ENCODE peak calls at places on chromosomes 11 and 22, in six cellular contexts. One of them, this sample, is unnamed.

GRCh38 chr11:18332302-18332701 is 9.9 kb downstream of the GTF2H1 start:
- ATAC-seq in HepG2: no peak
- ATAC-seq in upper lobe of left lung: no peak
- ATAC-seq in K562: no peak
- ATAC-seq in A549: no peak
- ATAC-seq in GM12878: peak; percentile 17
- ATAC-seq in this sample: no peak

GRCh38 chr11:22625448-22626287 is at the start of gene FANCF:
- ATAC-seq in HepG2: peak; percentile 95
- ATAC-seq in upper lobe of left lung: peak; percentile 99
- ATAC-seq in K562: peak; percentile 96
- ATAC-seq in A549: peak; percentile 98
- ATAC-seq in GM12878: peak; percentile 95
- ATAC-seq in this sample: peak; percentile 98

GRCh38 chr11:111347723-111348115 is 31.4 kb downstream of the POU2AF1 start:
- ATAC-seq in HepG2: no peak
- ATAC-seq in upper lobe of left lung: peak; percentile 48
- ATAC-seq in K562: no peak
- ATAC-seq in A549: no peak
- ATAC-seq in GM12878: no peak
- ATAC-seq in this sample: peak; percentile 56

GRCh38 chr11:68528630-68529029 is 68.1 kb downstream of the PPP6R3 start:
- ATAC-seq in HepG2: no peak
- ATAC-seq in upper lobe of left lung: no peak
- ATAC-seq in K562: peak; percentile 51
- ATAC-seq in A549: no peak
- ATAC-seq in GM12878: no peak
- ATAC-seq in this sample: peak; percentile 75

GRCh38 chr22:23744485-23744884 is 6.4 kb downstream of the ZNF70 start:
- ATAC-seq in HepG2: no peak
- ATAC-seq in upper lobe of left lung: no peak
- ATAC-seq in K562: no peak
- ATAC-seq in A549: no peak
- ATAC-seq in GM12878: no peak
- ATAC-seq in this sample: no peak

GRCh38 chr22:44037519-44038370 is 13.6 kb downstream of the PARVB start:
- ATAC-seq in HepG2: no peak
- ATAC-seq in upper lobe of left lung: peak; percentile 89
- ATAC-seq in K562: no peak
- ATAC-seq in A549: peak; percentile 100
- ATAC-seq in GM12878: no peak
- ATAC-seq in this sample: peak; percentile 95

GRCh38 chr11:124517314-124517713 is 26.1 kb downstream of the OR8B12 start:
- ATAC-seq in HepG2: no peak
- ATAC-seq in upper lobe of left lung: no peak
- ATAC-seq in K562: no peak
- ATAC-seq in A549: no peak
- ATAC-seq in GM12878: no peak
- ATAC-seq in this sample: no peak

GRCh38 chr11:33930317-33931021 is 38.6 kb upstream of the LMO2 start:
- ATAC-seq in HepG2: no peak
- ATAC-seq in upper lobe of left lung: peak; percentile 88
- ATAC-seq in K562: no peak
- ATAC-seq in A549: no peak
- ATAC-seq in GM12878: no peak
- ATAC-seq in this sample: peak; percentile 88

GRCh38 chr11:46294365-46295309 is 17.2 kb downstream of the CREB3L1 start:
- ATAC-seq in HepG2: peak; percentile 10
- ATAC-seq in upper lobe of left lung: peak; percentile 9
- ATAC-seq in K562: peak; percentile 52
- ATAC-seq in A549: peak; percentile 6
- ATAC-seq in GM12878: no peak
- ATAC-seq in this sample: peak; percentile 3

GRCh38 chr11:62823677-62824076 is 8.2 kb downstream of the STX5 start:
- ATAC-seq in HepG2: no peak
- ATAC-seq in upper lobe of left lung: no peak
- ATAC-seq in K562: no peak
- ATAC-seq in A549: no peak
- ATAC-seq in GM12878: no peak
- ATAC-seq in this sample: no peak

GRCh38 chr11:103806130-103806900 is 230.1 kb upstream of the DDI1 start:
- ATAC-seq in HepG2: no peak
- ATAC-seq in upper lobe of left lung: peak; percentile 63
- ATAC-seq in K562: no peak
- ATAC-seq in A549: no peak
- ATAC-seq in GM12878: no peak
- ATAC-seq in this sample: no peak

GRCh38 chr11:29305456-29306232 is 711.2 kb downstream of the KCNA4 start:
- ATAC-seq in HepG2: no peak
- ATAC-seq in upper lobe of left lung: no peak
- ATAC-seq in K562: no peak
- ATAC-seq in A549: no peak
- ATAC-seq in GM12878: peak; percentile 70
- ATAC-seq in this sample: no peak

GRCh38 chr11:118699508-118700220 is 20.2 kb upstream of the TREH start:
- ATAC-seq in HepG2: no peak
- ATAC-seq in upper lobe of left lung: no peak
- ATAC-seq in K562: no peak
- ATAC-seq in A549: no peak
- ATAC-seq in GM12878: no peak
- ATAC-seq in this sample: no peak

GRCh38 chr11:30741039-30741550 is 154.9 kb upstream of the MPPED2 start:
- ATAC-seq in HepG2: no peak
- ATAC-seq in upper lobe of left lung: no peak
- ATAC-seq in K562: no peak
- ATAC-seq in A549: peak; percentile 70
- ATAC-seq in GM12878: no peak
- ATAC-seq in this sample: no peak

GRCh38 chr11:101323997-101324396 is 194.4 kb upstream of the PGR start:
- ATAC-seq in HepG2: no peak
- ATAC-seq in upper lobe of left lung: no peak
- ATAC-seq in K562: no peak
- ATAC-seq in A549: no peak
- ATAC-seq in GM12878: no peak
- ATAC-seq in this sample: no peak

GRCh38 chr11:110691961-110692360 is 20.3 kb downstream of the ARHGAP20 start:
- ATAC-seq in HepG2: no peak
- ATAC-seq in upper lobe of left lung: no peak
- ATAC-seq in K562: no peak
- ATAC-seq in A549: no peak
- ATAC-seq in GM12878: no peak
- ATAC-seq in this sample: no peak

GRCh38 chr11:126438272-126438671 is 82.8 kb downstream of the ST3GAL4 start:
- ATAC-seq in HepG2: no peak
- ATAC-seq in upper lobe of left lung: no peak
- ATAC-seq in K562: no peak
- ATAC-seq in A549: no peak
- ATAC-seq in GM12878: no peak
- ATAC-seq in this sample: no peak

GRCh38 chr22:48301421-48301820 is 1526.3 kb downstream of the BRD1 start:
- ATAC-seq in HepG2: no peak
- ATAC-seq in upper lobe of left lung: peak; percentile 54
- ATAC-seq in K562: no peak
- ATAC-seq in A549: no peak
- ATAC-seq in GM12878: no peak
- ATAC-seq in this sample: no peak

GRCh38 chr11:86578727-86579405 is 93.5 kb downstream of the ME3 start:
- ATAC-seq in HepG2: no peak
- ATAC-seq in upper lobe of left lung: no peak
- ATAC-seq in K562: no peak
- ATAC-seq in A549: no peak
- ATAC-seq in GM12878: no peak
- ATAC-seq in this sample: no peak
- H3K4me1 ChIP-seq in HepG2: peaks cover 42% of the 10 kb centered on the region
- H3K4me1 ChIP-seq in upper lobe of left lung: peaks cover 6% of the 10 kb centered on the region
- H3K4me1 ChIP-seq in K562: no peaks in the 10 kb centered on the region
- H3K4me1 ChIP-seq in A549: peaks cover 91% of the 10 kb centered on the region
- H3K4me1 ChIP-seq in GM12878: no peaks in the 10 kb centered on the region
- H3K4me1 ChIP-seq in this sample: peaks cover 54% of the 10 kb centered on the region

GRCh38 chr11:130000552-130001176 is 2.0 kb downstream of the PRDM10 start:
- ATAC-seq in HepG2: no peak
- ATAC-seq in upper lobe of left lung: no peak
- ATAC-seq in K562: no peak
- ATAC-seq in A549: no peak
- ATAC-seq in GM12878: no peak
- ATAC-seq in this sample: no peak

GRCh38 chr11:130002352-130002845 is at the start of gene PRDM10:
- ATAC-seq in HepG2: peak; percentile 71
- ATAC-seq in upper lobe of left lung: peak; percentile 92
- ATAC-seq in K562: peak; percentile 75
- ATAC-seq in A549: peak; percentile 71
- ATAC-seq in GM12878: peak; percentile 71
- ATAC-seq in this sample: peak; percentile 87

GRCh38 chr11:130003717-130004001 is 1.0 kb upstream of the PRDM10 start:
- ATAC-seq in HepG2: no peak
- ATAC-seq in upper lobe of left lung: no peak
- ATAC-seq in K562: no peak
- ATAC-seq in A549: no peak
- ATAC-seq in GM12878: peak; percentile 43
- ATAC-seq in this sample: no peak

GRCh38 chr11:130001491-130002351 is 914 bp downstream of the PRDM10 start:
- ATAC-seq in HepG2: peak; percentile 32
- ATAC-seq in upper lobe of left lung: peak; percentile 61
- ATAC-seq in K562: peak; percentile 45
- ATAC-seq in A549: peak; percentile 52
- ATAC-seq in GM12878: peak; percentile 31
- ATAC-seq in this sample: peak; percentile 53

GRCh38 chr11:130002846-130003716 is 446 bp upstream of the PRDM10 start:
- ATAC-seq in HepG2: peak; percentile 82
- ATAC-seq in upper lobe of left lung: peak; percentile 94
- ATAC-seq in K562: peak; percentile 84
- ATAC-seq in A549: peak; percentile 85
- ATAC-seq in GM12878: peak; percentile 85
- ATAC-seq in this sample: peak; percentile 92
- TF ChIP-seq EP300 in HepG2: peak; percentile 8
- TF ChIP-seq EP300 in upper lobe of left lung: no peak
- TF ChIP-seq EP300 in K562: peak; percentile 72
- TF ChIP-seq EP300 in A549: no peak
- TF ChIP-seq EP300 in GM12878: peak; percentile 36
- TF ChIP-seq EP300 in this sample: no peak

DNA sequence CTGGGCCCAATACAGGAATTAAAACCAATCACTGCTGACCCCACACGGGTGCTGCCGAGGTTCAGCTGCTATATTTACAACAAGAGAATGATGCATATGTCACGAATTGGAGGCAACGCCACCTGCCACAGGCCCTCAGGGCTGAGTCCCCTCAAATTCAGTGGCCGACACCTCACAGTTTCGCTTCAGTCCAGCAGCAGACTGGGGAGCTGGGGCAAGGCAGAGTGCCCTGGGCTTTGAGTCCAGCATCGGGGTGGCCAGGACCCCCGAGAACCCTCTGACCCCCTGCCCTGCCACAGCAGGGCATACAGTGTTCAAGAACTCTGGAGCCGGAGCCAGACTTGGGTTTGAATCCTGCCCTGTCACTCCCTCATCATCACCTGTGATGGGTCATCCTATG is 247.2 kb downstream of the CTTN start:
- ATAC-seq in HepG2: no peak
- ATAC-seq in upper lobe of left lung: no peak
- ATAC-seq in K562: no peak
- ATAC-seq in A549: no peak
- ATAC-seq in GM12878: no peak
- ATAC-seq in this sample: no peak
- TF ChIP-seq CTCF in HepG2: no peak
- TF ChIP-seq CTCF in upper lobe of left lung: no peak
- TF ChIP-seq CTCF in K562: no peak
- TF ChIP-seq CTCF in A549: no peak
- TF ChIP-seq CTCF in GM12878: no peak
- TF ChIP-seq CTCF in this sample: no peak

GRCh38 chr11:63997104-63997700 is 11.0 kb downstream of the OTUB1 start:
- ATAC-seq in HepG2: no peak
- ATAC-seq in upper lobe of left lung: no peak
- ATAC-seq in K562: no peak
- ATAC-seq in A549: no peak
- ATAC-seq in GM12878: no peak
- ATAC-seq in this sample: no peak

GRCh38 chr11:63993983-63994382 is 7.7 kb downstream of the OTUB1 start:
- ATAC-seq in HepG2: no peak
- ATAC-seq in upper lobe of left lung: peak; percentile 53
- ATAC-seq in K562: no peak
- ATAC-seq in A549: no peak
- ATAC-seq in GM12878: no peak
- ATAC-seq in this sample: no peak

GRCh38 chr11:63991558-63991957 is 5.3 kb downstream of the OTUB1 start:
- ATAC-seq in HepG2: no peak
- ATAC-seq in upper lobe of left lung: no peak
- ATAC-seq in K562: no peak
- ATAC-seq in A549: no peak
- ATAC-seq in GM12878: no peak
- ATAC-seq in this sample: no peak

GRCh38 chr11:63996512-63996911 is 10.3 kb downstream of the OTUB1 start:
- ATAC-seq in HepG2: no peak
- ATAC-seq in upper lobe of left lung: no peak
- ATAC-seq in K562: no peak
- ATAC-seq in A549: no peak
- ATAC-seq in GM12878: no peak
- ATAC-seq in this sample: no peak

DNA sequence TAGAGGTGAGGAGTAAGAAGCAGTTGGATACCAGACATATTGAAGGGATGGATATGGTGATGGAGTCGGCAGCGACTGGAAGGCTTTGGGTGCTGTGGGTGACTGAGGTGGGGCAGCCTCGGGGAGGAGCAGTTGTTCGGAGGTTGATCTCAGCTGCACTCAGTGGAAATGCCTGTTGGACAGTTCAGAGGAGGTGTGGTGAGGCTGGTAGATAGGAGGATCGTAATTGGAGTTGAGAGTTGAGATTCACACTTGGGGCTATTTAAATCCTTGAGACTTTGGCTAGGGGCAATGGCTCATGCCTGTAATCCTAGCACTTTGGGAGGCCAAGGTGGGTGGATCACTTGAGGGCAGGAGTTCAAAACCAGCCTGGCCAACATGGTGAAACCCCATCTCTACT is 6.9 kb downstream of the OTUB1 start:
- ATAC-seq in HepG2: no peak
- ATAC-seq in upper lobe of left lung: no peak
- ATAC-seq in K562: no peak
- ATAC-seq in A549: no peak
- ATAC-seq in GM12878: no peak
- ATAC-seq in this sample: no peak
- H3K4me1 ChIP-seq in HepG2: peaks cover 5% of the 10 kb centered on the region
- H3K4me1 ChIP-seq in upper lobe of left lung: peaks cover 6% of the 10 kb centered on the region
- H3K4me1 ChIP-seq in K562: peaks cover 16% of the 10 kb centered on the region
- H3K4me1 ChIP-seq in A549: no peaks in the 10 kb centered on the region
- H3K4me1 ChIP-seq in GM12878: peaks cover 3% of the 10 kb centered on the region
- H3K4me1 ChIP-seq in this sample: no peaks in the 10 kb centered on the region

This sample was measured in gastroesophageal sphincter.